ENCODE peak calls at places on chromosomes 3 and 15, in ten cellular contexts. B, L, I, Q, G, N, S, M, C and A are unnamed samples.

GRCh38 chr3:172517859-172518466 is 5.3 kb downstream of the TNFSF10 start:
- DNase-seq in M (no peak), Q (peak), N (no peak), S (no peak), I (no peak), L (no peak), B (no peak), G (no peak), C (no peak), A (no peak)

GRCh38 chr3:48716508-48716981 is 476 bp downstream of the IP6K2 start:
- DNase-seq in I (peak), Q (peak), G (no peak), L (no peak), N (no peak), S (peak), M (no peak), B (no peak), C (no peak), A (no peak)

GRCh38 chr3:168272343-168272984 is 176.7 kb upstream of the GOLIM4 start:
- DNase-seq in C (no peak), G (no peak), Q (no peak), B (no peak), S (no peak), L (no peak), N (peak), M (no peak), I (no peak), A (peak)

GRCh38 chr3:14319654-14320182 is 82.7 kb upstream of the SLC6A6 start:
- DNase-seq in M (no peak), Q (no peak), C (peak), L (peak), B (peak), G (no peak), I (no peak), N (peak), S (no peak), A (peak)

GRCh38 chr3:160434071-160434470 is 15.5 kb downstream of the TRIM59 start:
- DNase-seq in I (no peak), G (no peak), C (no peak), M (no peak), L (no peak), S (no peak), Q (no peak), B (no peak), N (peak), A (no peak)

GRCh38 chr15:52615302-52615701 is 46.5 kb upstream of the ARPP19 start:
- DNase-seq in C (no peak), B (no peak), S (no peak), L (no peak), Q (no peak), M (no peak), G (no peak), I (no peak), N (no peak), A (no peak)

GRCh38 chr3:184815046-184815930 is 3.3 kb downstream of the VPS8 start:
- DNase-seq in L (no peak), S (peak), Q (peak), N (peak), G (no peak), C (no peak), M (no peak), B (no peak), I (no peak), A (no peak)

GRCh38 chr3:76497636-76498035 is 542.3 kb upstream of the ROBO2 start:
- DNase-seq in M (no peak), Q (no peak), G (no peak), B (peak), S (no peak), C (no peak), I (no peak), N (peak), L (no peak), A (peak)

GRCh38 chr3:194875581-194876402 is 190.1 kb downstream of the FAM43A start:
- DNase-seq in Q (no peak), N (no peak), C (no peak), G (no peak), I (no peak), B (no peak), M (no peak), L (no peak), S (no peak), A (no peak)

GRCh38 chr15:66761723-66762595 is 59.9 kb downstream of the SMAD6 start:
- DNase-seq in I (no peak), S (no peak), G (no peak), M (no peak), Q (no peak), B (peak), N (no peak), L (no peak), C (no peak), A (no peak)

GRCh38 chr3:44682182-44682896 is 30.1 kb upstream of the ZNF502 start:
- DNase-seq in N (peak), C (no peak), L (no peak), B (no peak), M (no peak), I (no peak), G (no peak), S (no peak), Q (no peak), A (no peak)

GRCh38 chr3:94909726-94910125 is 846.9 kb downstream of the NSUN3 start:
- DNase-seq in C (no peak), Q (no peak), N (no peak), L (no peak), S (no peak), M (no peak), I (no peak), G (no peak), B (no peak), A (no peak)

GRCh38 chr3:106473576-106474506 is 605.0 kb upstream of the CBLB start:
- DNase-seq in L (no peak), N (no peak), S (no peak), G (no peak), M (no peak), B (no peak), Q (no peak), I (no peak), C (no peak), A (no peak)

GRCh38 chr15:78072080-78072892 is 5.2 kb downstream of the TBC1D2B start:
- DNase-seq in M (no peak), Q (peak), C (no peak), I (no peak), G (no peak), L (no peak), N (peak), S (peak), B (no peak), A (no peak)

GRCh38 chr3:190003730-190004129 is 117.0 kb downstream of the P3H2 start:
- DNase-seq in G (no peak), L (peak), Q (no peak), N (peak), B (peak), C (peak), I (no peak), S (no peak), M (no peak), A (no peak)

GRCh38 chr3:16309558-16309957 is 44.5 kb downstream of the OXNAD1 start:
- DNase-seq in I (no peak), B (peak), G (peak), S (peak), L (peak), M (no peak), C (no peak), Q (peak), N (peak), A (no peak)

GRCh38 chr3:101513419-101513986 is 491 bp upstream of the SENP7 start:
- DNase-seq in I (no peak), Q (no peak), C (peak), N (no peak), G (no peak), L (no peak), M (no peak), S (no peak), B (no peak), A (no peak)

GRCh38 chr3:181230258-181230657 is 240.7 kb upstream of the DNAJC19 start:
- DNase-seq in L (no peak), B (no peak), C (no peak), M (no peak), N (no peak), S (no peak), G (no peak), I (no peak), Q (no peak), A (no peak)

GRCh38 chr3:133745981-133746721 is at the start of gene TF:
- DNase-seq in G (no peak), M (no peak), S (no peak), I (no peak), B (no peak), L (no peak), C (no peak), N (no peak), Q (no peak), A (no peak)

GRCh38 chr3:172859035-172859434 is 108.5 kb downstream of the ECT2 start:
- DNase-seq in Q (no peak), I (no peak), B (no peak), L (no peak), N (peak), M (no peak), C (no peak), S (no peak), G (no peak), A (no peak)

GRCh38 chr15:39720721-39721611 is 61.7 kb downstream of the FSIP1 start:
- DNase-seq in M (no peak), N (peak), G (no peak), L (no peak), Q (no peak), S (no peak), I (no peak), C (no peak), B (peak), A (no peak)

GRCh38 chr15:87207945-87208580 is 1048.5 kb downstream of the NTRK3 start:
- DNase-seq in I (no peak), N (no peak), C (no peak), S (no peak), G (no peak), M (no peak), B (peak), L (no peak), Q (no peak), A (no peak)

GRCh38 chr3:65713016-65713415 is 325.7 kb downstream of the MAGI1 start:
- DNase-seq in Q (no peak), G (no peak), L (no peak), B (no peak), S (no peak), I (no peak), N (peak), M (no peak), C (no peak), A (no peak)

GRCh38 chr3:150743508-150743907 is 19.5 kb downstream of the SIAH2 start:
- DNase-seq in S (no peak), M (no peak), Q (no peak), N (peak), B (peak), L (no peak), G (no peak), C (no peak), I (no peak), A (no peak)

GRCh38 chr3:150742679-150743078 is 20.3 kb downstream of the SIAH2 start:
- DNase-seq in G (no peak), C (no peak), B (no peak), Q (no peak), S (no peak), I (no peak), M (no peak), N (no peak), L (no peak), A (no peak)

GRCh38 chr3:150741497-150742140 is 21.4 kb downstream of the SIAH2 start:
- DNase-seq in C (no peak), Q (no peak), I (no peak), S (no peak), N (no peak), L (no peak), B (no peak), M (no peak), G (no peak), A (no peak)

GRCh38 chr3:150740733-150741496 is 22.1 kb downstream of the SIAH2 start:
- DNase-seq in B (no peak), C (no peak), S (no peak), L (no peak), Q (no peak), M (no peak), I (no peak), N (no peak), G (no peak), A (no peak)

GRCh38 chr3:150742141-150742523 is 20.8 kb downstream of the SIAH2 start:
- DNase-seq in N (no peak), S (no peak), L (no peak), G (no peak), M (no peak), C (no peak), I (no peak), Q (no peak), B (no peak), A (no peak)
- H3K27ac ChIP-seq in N (no peak), S (no peak), L (no peak), G (no peak), M (no peak), C (no peak), I (no peak), Q (no peak), B (no peak), A (no peak)

GRCh38 chr3:107685383-107685782 is 162.6 kb downstream of the BBX start:
- DNase-seq in L (no peak), M (no peak), Q (no peak), S (no peak), G (no peak), B (no peak), I (no peak), C (no peak), N (no peak), A (no peak)

GRCh38 chr3:107681385-107681784 is 158.6 kb downstream of the BBX start:
- DNase-seq in S (no peak), M (no peak), N (no peak), Q (no peak), B (no peak), G (no peak), C (no peak), I (no peak), L (no peak), A (no peak)

GRCh38 chr3:107680698-107681097 is 157.9 kb downstream of the BBX start:
- DNase-seq in M (no peak), B (no peak), L (no peak), Q (no peak), C (no peak), S (no peak), I (no peak), N (no peak), G (no peak), A (no peak)

GRCh38 chr3:107684431-107684925 is 161.7 kb downstream of the BBX start:
- DNase-seq in G (no peak), M (no peak), Q (no peak), C (no peak), L (no peak), I (no peak), S (peak), N (no peak), B (no peak), A (no peak)

GRCh38 chr3:107683447-107683846 is 160.7 kb downstream of the BBX start:
- DNase-seq in C (no peak), B (no peak), N (no peak), I (peak), L (no peak), G (no peak), Q (no peak), M (no peak), S (no peak), A (no peak)
- H3K27ac ChIP-seq in C (no peak), B (no peak), N (no peak), I (no peak), L (no peak), G (no peak), Q (no peak), M (peak), S (no peak), A (no peak)

GRCh38 chr3:146540978-146541377 is 3.4 kb downstream of the PLSCR1 start:
- DNase-seq in M (no peak), L (no peak), N (no peak), B (no peak), G (no peak), I (no peak), Q (no peak), C (no peak), S (no peak), A (no peak)
- H3K27ac ChIP-seq in M (peak), L (no peak), N (no peak), B (no peak), G (no peak), I (no peak), Q (no peak), C (no peak), S (no peak), A (no peak)

GRCh38 chr3:12967751-12968209 is 105.4 kb downstream of the IQSEC1 start:
- DNase-seq in I (peak), B (peak), Q (peak), N (peak), L (peak), C (peak), S (peak), G (peak), M (peak), A (peak)
- H3K27ac ChIP-seq in I (no peak), B (no peak), Q (no peak), N (no peak), L (no peak), C (peak), S (no peak), G (no peak), M (peak), A (no peak)

GRCh38 chr15:59200560-59200959 is 6.1 kb upstream of the LDHAL6B start:
- DNase-seq in L (no peak), I (no peak), S (no peak), C (no peak), N (no peak), Q (no peak), B (peak), G (no peak), M (no peak), A (no peak)
- H3K27ac ChIP-seq in L (peak), I (no peak), S (no peak), C (peak), N (peak), Q (no peak), B (peak), G (no peak), M (no peak), A (no peak)